ENCODE peak calls at places on chromosomes 4 and X, in five cellular contexts. P is K562, X is IMR-90, K is SK-N-SH, O is GM12878. D is an unnamed sample.

GRCh38 chr4:42489095-42489494 is 91.8 kb downstream of the SHISA3 start:
- DNase-seq in P (no peak), X (no peak), K (no peak), O (peak; percentile 62), D (no peak)

GRCh38 chrX:13440166-13440565 is 120.3 kb upstream of the ATXN3L start:
- DNase-seq in P (no peak), X (peak; percentile 69), K (no peak), O (no peak), D (no peak)

GRCh38 chr4:186617921-186618320 is 62.6 kb upstream of the MTNR1A start:
- DNase-seq in P (no peak), X (peak; percentile 54), K (no peak), O (no peak), D (no peak)

GRCh38 chr4:24771241-24771640 is 24.1 kb upstream of the SOD3 start:
- DNase-seq in P (no peak), X (no peak), K (no peak), O (no peak), D (no peak)

GRCh38 chrX:97747346-97747745 is 863.6 kb downstream of the RPA4 start:
- DNase-seq in P (no peak), X (no peak), K (no peak), O (no peak), D (no peak)

GRCh38 chr4:151530783-151531182 is 121.8 kb downstream of the FHIP1A start:
- DNase-seq in P (peak; percentile 9), X (no peak), K (no peak), O (no peak), D (no peak)

GRCh38 chr4:105392858-105393257 is 81.0 kb downstream of the PPA2 start:
- DNase-seq in P (no peak), X (no peak), K (no peak), O (no peak), D (no peak)

GRCh38 chrX:134572816-134573682 is 85.2 kb downstream of the PLAC1 start:
- DNase-seq in P (no peak), X (peak; percentile 48), K (no peak), O (no peak), D (peak; percentile 18)

GRCh38 chrX:48471504-48471903 is 1.4 kb upstream of the SLC38A5 start:
- DNase-seq in P (no peak), X (no peak), K (no peak), O (no peak), D (no peak)

GRCh38 chrX:154436597-154437397 is at the start of gene GDI1:
- DNase-seq in P (peak; percentile 91), X (peak; percentile 22), K (peak; percentile 91), O (no peak), D (peak; percentile 58)

GRCh38 chrX:129631850-129632249 is 22.9 kb downstream of the APLN start:
- DNase-seq in P (no peak), X (no peak), K (no peak), O (no peak), D (no peak)

GRCh38 chrX:119622356-119623232 is 16.4 kb upstream of the NKRF start:
- DNase-seq in P (no peak), X (peak; percentile 79), K (no peak), O (no peak), D (no peak)

GRCh38 chr4:185896832-185897475 is 85.0 kb upstream of the SORBS2 start:
- DNase-seq in P (no peak), X (no peak), K (no peak), O (peak; percentile 24), D (no peak)

GRCh38 chrX:101415180-101416130 is 7.4 kb downstream of the HNRNPH2 start:
- DNase-seq in P (peak; percentile 56), X (peak; percentile 84), K (peak; percentile 58), O (peak; percentile 68), D (peak; percentile 57)

DNA sequence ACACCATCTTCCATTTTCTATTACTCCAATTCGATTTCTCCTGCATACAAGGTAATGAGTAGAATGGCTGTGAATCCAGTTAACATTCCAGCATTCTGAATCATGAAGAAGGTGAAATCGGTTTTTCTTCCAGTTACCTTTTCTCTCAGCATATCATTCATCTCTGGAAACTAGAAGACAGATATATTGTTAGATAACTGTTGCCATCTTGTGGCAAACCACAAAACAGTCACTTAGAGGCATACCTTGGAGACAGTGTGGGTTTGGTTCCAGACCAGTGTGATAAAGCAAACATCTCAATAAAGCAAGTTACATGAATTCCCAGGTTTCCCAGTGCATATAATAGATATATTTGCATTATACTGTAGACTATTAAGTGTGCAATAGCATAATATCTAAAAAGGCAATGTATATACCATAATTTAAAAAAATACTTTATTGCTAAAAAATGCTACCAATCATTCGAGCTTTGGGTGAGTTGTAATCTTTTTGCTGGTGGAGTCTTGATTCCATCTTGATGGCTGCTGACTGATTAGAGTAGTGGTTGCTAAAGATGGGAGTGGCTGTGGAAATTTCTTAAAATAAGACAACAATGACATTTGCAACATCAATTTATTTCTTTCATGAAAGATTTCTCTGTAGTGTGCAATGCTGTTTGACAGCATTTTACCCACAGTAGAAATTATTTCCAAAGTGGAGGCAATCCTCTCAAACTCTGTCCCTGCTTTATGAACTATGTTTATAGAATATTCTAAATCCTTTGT is 82.1 kb downstream of the SLC39A8 start:
- DNase-seq in P (peak; percentile 15), X (peak; percentile 28), K (peak; percentile 48), O (no peak), D (peak; percentile 66)
- TF ChIP-seq RCOR1 in P (no peak), X (no peak), K (no peak), O (no peak), D (no peak)

GRCh38 chrX:24483596-24483995 is 18.5 kb downstream of the PDK3 start:
- DNase-seq in P (no peak), X (no peak), K (no peak), O (no peak), D (no peak)

GRCh38 chrX:24482823-24483410 is 17.8 kb downstream of the PDK3 start:
- DNase-seq in P (no peak), X (no peak), K (no peak), O (no peak), D (no peak)

GRCh38 chrX:24475480-24475879 is 10.4 kb downstream of the PDK3 start:
- DNase-seq in P (no peak), X (no peak), K (no peak), O (no peak), D (no peak)

GRCh38 chrX:24478516-24478915 is 13.4 kb downstream of the PDK3 start:
- DNase-seq in P (no peak), X (no peak), K (no peak), O (no peak), D (no peak)

DNA sequence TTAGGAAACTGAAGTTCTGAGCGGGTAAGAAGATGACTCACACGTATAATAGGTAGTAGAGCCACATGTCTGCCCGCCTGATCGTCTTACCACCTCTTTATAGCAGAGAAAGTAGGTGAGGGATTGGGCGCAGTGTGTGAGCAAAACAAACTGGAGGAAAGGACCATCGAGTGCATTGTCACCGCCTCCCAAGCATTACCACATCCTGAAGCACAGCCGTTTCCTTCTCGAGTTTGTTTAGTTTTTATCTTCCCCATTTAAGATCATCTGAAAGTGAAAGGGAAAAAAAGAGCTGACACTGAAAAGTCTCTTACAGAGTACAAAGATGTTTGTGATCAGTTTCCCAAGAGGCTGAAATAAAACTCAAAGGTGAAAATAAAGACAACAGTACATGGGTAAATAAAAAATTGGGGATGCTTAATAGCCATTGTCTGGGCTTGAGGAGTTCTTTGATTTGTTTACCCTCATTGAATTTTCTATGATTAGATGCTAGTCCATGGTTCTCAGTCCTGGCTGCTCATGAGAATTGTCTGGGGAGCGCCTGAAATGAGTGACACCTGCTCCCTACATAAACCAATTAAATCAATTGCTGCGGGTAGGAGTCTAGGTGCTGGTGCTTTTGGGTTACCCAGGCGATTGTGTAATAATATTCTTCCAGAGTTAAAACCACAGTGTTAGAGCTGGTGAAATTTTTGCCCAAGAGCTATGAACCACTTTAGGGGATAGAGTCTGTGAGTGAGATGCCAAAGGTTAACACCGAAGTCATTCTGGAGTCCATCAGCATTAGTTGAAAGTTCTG is 15.0 kb downstream of the PDK3 start:
- DNase-seq in P (no peak), X (peak; percentile 3), K (no peak), O (peak; percentile 81), D (no peak)
- TF ChIP-seq RCOR1 in P (no peak), X (no peak), K (no peak), O (no peak), D (no peak)

GRCh38 chr4:71400788-71401187 is 62.0 kb downstream of the SLC4A4 start:
- DNase-seq in P (no peak), X (no peak), K (no peak), O (no peak), D (no peak)
- TF ChIP-seq RCOR1 in P (no peak), X (no peak), K (no peak), O (no peak), D (no peak)

GRCh38 chrX:113743069-113743468 is 840.8 kb upstream of the HTR2C start:
- DNase-seq in P (no peak), X (no peak), K (no peak), O (no peak), D (no peak)

GRCh38 chrX:113747274-113747973 is 836.5 kb upstream of the HTR2C start:
- DNase-seq in P (no peak), X (no peak), K (no peak), O (no peak), D (no peak)

DNA sequence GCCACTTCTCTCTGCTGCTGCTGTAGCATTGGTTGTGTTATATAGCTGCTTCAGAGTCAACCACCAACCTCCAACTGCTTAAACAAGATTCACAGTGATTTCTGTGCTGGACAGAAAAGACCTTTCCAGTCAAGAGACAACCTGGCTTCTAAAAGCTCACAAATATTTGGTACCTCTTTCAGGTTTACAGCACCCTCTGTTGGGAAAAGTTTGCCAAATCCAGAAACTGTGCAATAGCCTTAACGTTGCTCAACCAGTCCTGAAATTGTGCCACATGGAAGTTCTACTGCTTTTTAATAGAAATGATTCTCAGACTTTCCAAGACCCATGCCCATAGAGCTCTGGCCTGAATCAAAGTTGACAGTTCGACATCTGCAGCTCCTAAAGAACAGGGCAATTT is 842.1 kb upstream of the HTR2C start:
- DNase-seq in P (no peak), X (no peak), K (peak; percentile 15), O (no peak), D (no peak)
- TF ChIP-seq RCOR1 in P (no peak), X (no peak), K (no peak), O (no peak), D (no peak)

GRCh38 chrX:42098897-42099296 is 175.5 kb upstream of the CASK start:
- DNase-seq in P (no peak), X (no peak), K (peak; percentile 2), O (no peak), D (no peak)
- TF ChIP-seq RCOR1 in P (no peak), X (no peak), K (no peak), O (no peak), D (no peak)

GRCh38 chr4:152651473-152652060 is 28.2 kb downstream of the TMEM154 start:
- DNase-seq in P (no peak), X (no peak), K (no peak), O (no peak), D (no peak)
- TF ChIP-seq RCOR1 in P (no peak), X (no peak), K (no peak), O (no peak), D (no peak)

GRCh38 chr4:71221510-71222466 is 117.0 kb upstream of the SLC4A4 start:
- DNase-seq in P (no peak), X (no peak), K (no peak), O (no peak), D (no peak)
- TF ChIP-seq RCOR1 in P (no peak), X (no peak), K (no peak), O (no peak), D (no peak)